ENCODE peak calls at places on chromosomes 7 and 10, in eight cellular contexts. A is nucleus accumbens; P is GM12865; L is effector memory CD8-positive, alpha-beta T cell; D is effector CD4-positive, alpha-beta T cell; V is posterior vena cava; W is astrocyte of the spinal cord; B is GM18507. F is an unnamed sample.

GRCh38 chr10:74598891-74599566 is 227.4 kb upstream of the KAT6B start:
- DNase-seq in A (no peak), P (peak), L (no peak), D (no peak), V (no peak), W (no peak), B (no peak), F (peak)

GRCh38 chr7:116561697-116562483 is 37.1 kb downstream of the CAV1 start:
- DNase-seq in A (no peak), P (no peak), L (no peak), D (no peak), V (no peak), W (peak), B (no peak), F (no peak)

GRCh38 chr10:97140887-97141745 is 44.6 kb downstream of the SLIT1 start:
- DNase-seq in A (no peak), P (peak), L (no peak), D (no peak), V (no peak), W (no peak), B (no peak), F (no peak)

GRCh38 chr7:11858668-11859302 is 26.8 kb upstream of the THSD7A start:
- DNase-seq in A (no peak), P (no peak), L (no peak), D (no peak), V (no peak), W (no peak), B (no peak), F (peak)

GRCh38 chr10:125521721-125522680 is 161.0 kb downstream of the TEX36 start:
- DNase-seq in A (no peak), P (peak), L (no peak), D (no peak), V (no peak), W (no peak), B (peak), F (no peak)

GRCh38 chr7:11623093-11623678 is 208.8 kb downstream of the THSD7A start:
- DNase-seq in A (no peak), P (no peak), L (no peak), D (no peak), V (no peak), W (no peak), B (no peak), F (peak)

GRCh38 chr7:34070486-34071323 is 165.4 kb downstream of the BMPER start:
- DNase-seq in A (no peak), P (no peak), L (no peak), D (no peak), V (no peak), W (peak), B (no peak), F (peak)

GRCh38 chr10:15121707-15122106 is 24.6 kb downstream of the RPP38 start:
- DNase-seq in A (no peak), P (no peak), L (no peak), D (no peak), V (no peak), W (no peak), B (no peak), F (peak)

GRCh38 chr10:30062090-30062489 is 2.7 kb upstream of the JCAD start:
- DNase-seq in A (no peak), P (no peak), L (no peak), D (no peak), V (no peak), W (peak), B (no peak), F (peak)

GRCh38 chr10:75395955-75396860 is 5.4 kb downstream of the ZNF503 start:
- DNase-seq in A (no peak), P (no peak), L (no peak), D (no peak), V (no peak), W (peak), B (no peak), F (no peak)

GRCh38 chr10:122237326-122237725 is 33.8 kb upstream of the BTBD16 start:
- DNase-seq in A (no peak), P (no peak), L (no peak), D (no peak), V (peak), W (no peak), B (no peak), F (no peak)

GRCh38 chr10:63668081-63668480 is 146.9 kb downstream of the REEP3 start:
- DNase-seq in A (no peak), P (no peak), L (no peak), D (no peak), V (no peak), W (no peak), B (no peak), F (peak)

GRCh38 chr10:96092999-96093767 is 36.9 kb upstream of the ZNF518A start:
- DNase-seq in A (no peak), P (no peak), L (no peak), D (no peak), V (no peak), W (no peak), B (no peak), F (no peak)

GRCh38 chr10:53702489-53702888 is 929.9 kb upstream of the MBL2 start:
- DNase-seq in A (no peak), P (no peak), L (no peak), D (no peak), V (no peak), W (no peak), B (no peak), F (no peak)

GRCh38 chr10:30943451-30943850 is 88.2 kb downstream of the ZNF438 start:
- DNase-seq in A (no peak), P (no peak), L (no peak), D (no peak), V (no peak), W (no peak), B (no peak), F (no peak)

GRCh38 chr7:102916881-102917280 is 4.1 kb downstream of the LRRC17 start:
- DNase-seq in A (no peak), P (no peak), L (no peak), D (no peak), V (no peak), W (peak), B (no peak), F (peak)

GRCh38 chr10:13072339-13072738 is 27.6 kb upstream of the OPTN start:
- DNase-seq in A (no peak), P (no peak), L (no peak), D (no peak), V (no peak), W (no peak), B (no peak), F (no peak)

GRCh38 chr10:127163632-127164031 is 32.8 kb downstream of the INSYN2A start:
- DNase-seq in A (no peak), P (no peak), L (no peak), D (no peak), V (no peak), W (no peak), B (no peak), F (peak)

F was measured in choroid plexus epithelial cell.